ENCODE peak calls at places on chromosomes 7 and 10, in eight cellular contexts. One of them, this sample, is unnamed.

GRCh38 chr7:156176039-156176438 is 363.8 kb upstream of the SHH start:
- DNase-seq in A549: no peak
- DNase-seq in HepG2: no peak
- DNase-seq in IMR-90: no peak
- DNase-seq in SK-N-SH: no peak
- DNase-seq in K562: no peak
- DNase-seq in GM12878: no peak
- DNase-seq in H1: no peak
- DNase-seq in this sample: no peak

GRCh38 chr10:2935647-2936386 is 131.5 kb upstream of the PFKP start:
- DNase-seq in K562: no peak
- DNase-seq in HepG2: no peak
- DNase-seq in SK-N-SH: no peak
- DNase-seq in IMR-90: no peak
- DNase-seq in H1: no peak
- DNase-seq in A549: no peak
- DNase-seq in GM12878: no peak
- DNase-seq in this sample: no peak

GRCh38 chr7:35906191-35906908 is 105.5 kb downstream of the SEPTIN7 start:
- DNase-seq in H1: peak
- DNase-seq in SK-N-SH: peak
- DNase-seq in HepG2: peak
- DNase-seq in GM12878: peak
- DNase-seq in K562: peak
- DNase-seq in A549: peak
- DNase-seq in IMR-90: peak
- DNase-seq in this sample: peak

GRCh38 chr7:22563621-22564241 is 63.7 kb upstream of the STEAP1B start:
- DNase-seq in HepG2: no peak
- DNase-seq in SK-N-SH: no peak
- DNase-seq in K562: peak
- DNase-seq in GM12878: no peak
- DNase-seq in H1: no peak
- DNase-seq in A549: no peak
- DNase-seq in IMR-90: peak
- DNase-seq in this sample: no peak

GRCh38 chr7:5330288-5330687 is 47.5 kb downstream of the SLC29A4 start:
- DNase-seq in IMR-90: no peak
- DNase-seq in GM12878: no peak
- DNase-seq in SK-N-SH: no peak
- DNase-seq in H1: no peak
- DNase-seq in A549: no peak
- DNase-seq in K562: no peak
- DNase-seq in HepG2: no peak
- DNase-seq in this sample: no peak

GRCh38 chr10:88038268-88038667 is 174.8 kb downstream of the PTEN start:
- DNase-seq in SK-N-SH: no peak
- DNase-seq in HepG2: no peak
- DNase-seq in IMR-90: peak
- DNase-seq in A549: no peak
- DNase-seq in H1: no peak
- DNase-seq in K562: no peak
- DNase-seq in GM12878: no peak
- DNase-seq in this sample: no peak

GRCh38 chr7:20558963-20559716 is 56.3 kb upstream of the ABCB5 start:
- DNase-seq in K562: no peak
- DNase-seq in IMR-90: no peak
- DNase-seq in A549: no peak
- DNase-seq in GM12878: no peak
- DNase-seq in H1: no peak
- DNase-seq in HepG2: no peak
- DNase-seq in SK-N-SH: peak
- DNase-seq in this sample: no peak

GRCh38 chr10:34670101-34670500 is 145.0 kb downstream of the PARD3 start:
- DNase-seq in GM12878: no peak
- DNase-seq in K562: no peak
- DNase-seq in A549: no peak
- DNase-seq in H1: no peak
- DNase-seq in SK-N-SH: no peak
- DNase-seq in IMR-90: no peak
- DNase-seq in HepG2: no peak
- DNase-seq in this sample: no peak

GRCh38 chr7:87216701-87217508 is 2.6 kb downstream of the TMEM243 start:
- DNase-seq in IMR-90: no peak
- DNase-seq in H1: no peak
- DNase-seq in SK-N-SH: no peak
- DNase-seq in HepG2: no peak
- DNase-seq in K562: no peak
- DNase-seq in GM12878: peak
- DNase-seq in A549: no peak
- DNase-seq in this sample: no peak

GRCh38 chr7:84946549-84946948 is 240.3 kb downstream of the SEMA3D start:
- DNase-seq in H1: no peak
- DNase-seq in GM12878: no peak
- DNase-seq in HepG2: no peak
- DNase-seq in A549: no peak
- DNase-seq in K562: peak
- DNase-seq in SK-N-SH: no peak
- DNase-seq in IMR-90: no peak
- DNase-seq in this sample: no peak

GRCh38 chr7:108330237-108330636 is 126.0 kb downstream of the NRCAM start:
- DNase-seq in SK-N-SH: no peak
- DNase-seq in GM12878: no peak
- DNase-seq in IMR-90: no peak
- DNase-seq in H1: no peak
- DNase-seq in HepG2: no peak
- DNase-seq in A549: no peak
- DNase-seq in K562: no peak
- DNase-seq in this sample: no peak

GRCh38 chr10:28585076-28585475 is 52.2 kb downstream of the WAC start:
- DNase-seq in GM12878: no peak
- DNase-seq in K562: no peak
- DNase-seq in H1: no peak
- DNase-seq in HepG2: no peak
- DNase-seq in IMR-90: no peak
- DNase-seq in SK-N-SH: no peak
- DNase-seq in A549: no peak
- DNase-seq in this sample: no peak

GRCh38 chr7:84535584-84536255 is 341.1 kb upstream of the SEMA3A start:
- DNase-seq in H1: no peak
- DNase-seq in GM12878: no peak
- DNase-seq in HepG2: no peak
- DNase-seq in K562: no peak
- DNase-seq in SK-N-SH: peak
- DNase-seq in A549: no peak
- DNase-seq in IMR-90: no peak
- DNase-seq in this sample: no peak

GRCh38 chr10:80416401-80417098 is 8.2 kb downstream of the PRXL2A start:
- DNase-seq in K562: no peak
- DNase-seq in IMR-90: no peak
- DNase-seq in GM12878: no peak
- DNase-seq in H1: no peak
- DNase-seq in A549: no peak
- DNase-seq in SK-N-SH: no peak
- DNase-seq in HepG2: no peak
- DNase-seq in this sample: no peak

GRCh38 chr7:5248201-5248885 is 34.4 kb upstream of the SLC29A4 start:
- DNase-seq in IMR-90: peak
- DNase-seq in A549: no peak
- DNase-seq in GM12878: no peak
- DNase-seq in H1: no peak
- DNase-seq in SK-N-SH: no peak
- DNase-seq in HepG2: no peak
- DNase-seq in K562: peak
- DNase-seq in this sample: no peak

DNA sequence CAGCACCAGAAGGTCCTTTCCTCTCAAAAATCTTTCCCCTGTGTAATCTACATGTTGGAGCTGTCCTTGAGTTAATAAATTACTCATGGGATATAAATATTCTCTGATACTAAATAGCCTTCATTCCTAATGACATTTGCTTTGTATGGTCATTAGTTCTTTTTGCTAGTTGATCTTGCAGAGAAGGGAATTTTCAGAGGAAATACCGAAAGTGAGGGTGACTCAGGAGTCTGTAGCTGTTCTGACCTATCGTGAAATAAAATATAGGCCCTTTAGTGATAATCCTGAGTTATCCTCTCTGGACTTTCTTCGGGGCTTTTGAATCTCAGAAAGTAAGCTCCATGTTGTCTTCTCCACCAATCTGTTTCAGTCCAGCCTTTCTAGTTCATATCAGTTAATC is 19.4 kb upstream of the CLDN12 start:
- DNase-seq in K562: no peak
- DNase-seq in IMR-90: peak
- DNase-seq in GM12878: no peak
- DNase-seq in SK-N-SH: no peak
- DNase-seq in A549: no peak
- DNase-seq in HepG2: no peak
- DNase-seq in H1: no peak
- DNase-seq in this sample: no peak
- TF ChIP-seq RAD21 in K562: no peak
- TF ChIP-seq RAD21 in IMR-90: no peak
- TF ChIP-seq RAD21 in GM12878: no peak
- TF ChIP-seq RAD21 in SK-N-SH: no peak
- TF ChIP-seq RAD21 in A549: no peak
- TF ChIP-seq RAD21 in HepG2: no peak
- TF ChIP-seq RAD21 in H1: no peak
- TF ChIP-seq RAD21 in this sample: no peak

GRCh38 chr7:98754041-98754479 is 115.8 kb downstream of the TMEM130 start:
- DNase-seq in K562: no peak
- DNase-seq in A549: no peak
- DNase-seq in SK-N-SH: peak
- DNase-seq in GM12878: no peak
- DNase-seq in HepG2: no peak
- DNase-seq in H1: no peak
- DNase-seq in IMR-90: no peak
- DNase-seq in this sample: peak

GRCh38 chr7:98753176-98753575 is 116.6 kb downstream of the TMEM130 start:
- DNase-seq in HepG2: no peak
- DNase-seq in GM12878: no peak
- DNase-seq in IMR-90: no peak
- DNase-seq in SK-N-SH: no peak
- DNase-seq in K562: no peak
- DNase-seq in A549: no peak
- DNase-seq in H1: no peak
- DNase-seq in this sample: no peak

GRCh38 chr7:98745722-98746318 is 124.0 kb downstream of the TMEM130 start:
- DNase-seq in IMR-90: peak
- DNase-seq in K562: peak
- DNase-seq in HepG2: peak
- DNase-seq in GM12878: no peak
- DNase-seq in A549: peak
- DNase-seq in SK-N-SH: peak
- DNase-seq in H1: no peak
- DNase-seq in this sample: peak

GRCh38 chr7:98748090-98748489 is 121.7 kb downstream of the TMEM130 start:
- DNase-seq in A549: no peak
- DNase-seq in GM12878: no peak
- DNase-seq in K562: no peak
- DNase-seq in H1: no peak
- DNase-seq in SK-N-SH: no peak
- DNase-seq in HepG2: no peak
- DNase-seq in IMR-90: no peak
- DNase-seq in this sample: no peak
- TF ChIP-seq RAD21 in A549: no peak
- TF ChIP-seq RAD21 in GM12878: no peak
- TF ChIP-seq RAD21 in K562: no peak
- TF ChIP-seq RAD21 in H1: no peak
- TF ChIP-seq RAD21 in SK-N-SH: no peak
- TF ChIP-seq RAD21 in HepG2: no peak
- TF ChIP-seq RAD21 in IMR-90: no peak
- TF ChIP-seq RAD21 in this sample: no peak

DNA sequence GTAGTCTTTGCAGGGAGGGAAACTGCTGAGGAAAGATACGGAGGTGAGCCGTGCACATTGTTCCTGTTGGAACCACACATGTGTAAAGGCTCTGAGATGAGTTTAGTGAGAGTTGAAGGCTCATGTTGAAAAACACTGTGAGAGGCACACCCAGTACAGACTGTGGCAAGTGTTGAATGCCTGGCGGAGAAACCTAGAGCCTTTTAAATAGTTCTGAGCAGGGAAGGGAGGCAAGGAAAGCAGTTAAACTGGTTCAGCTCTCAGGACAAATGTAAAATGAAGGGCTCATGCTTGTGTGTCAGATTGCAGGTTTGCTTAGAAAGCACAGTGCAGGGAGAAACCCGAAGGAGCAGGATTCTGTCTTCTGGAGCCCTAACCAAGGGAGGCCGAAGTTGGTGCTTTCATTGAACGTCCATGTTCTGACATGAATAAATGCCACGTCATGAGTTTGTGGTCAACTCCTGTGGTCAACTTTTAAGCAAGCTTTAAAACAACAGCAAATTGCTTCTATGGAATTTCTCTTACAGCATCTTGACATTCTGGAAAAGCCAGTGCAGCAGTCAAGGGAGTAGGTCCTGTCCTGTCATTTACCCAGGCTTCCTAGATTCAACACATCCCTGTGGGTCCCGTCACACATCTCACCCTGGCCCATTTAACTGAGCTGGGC is 650.9 kb upstream of the GALNT17 start:
- DNase-seq in GM12878: no peak
- DNase-seq in HepG2: no peak
- DNase-seq in IMR-90: no peak
- DNase-seq in A549: no peak
- DNase-seq in H1: no peak
- DNase-seq in SK-N-SH: no peak
- DNase-seq in K562: no peak
- DNase-seq in this sample: no peak
- TF ChIP-seq RAD21 in GM12878: no peak
- TF ChIP-seq RAD21 in HepG2: no peak
- TF ChIP-seq RAD21 in IMR-90: no peak
- TF ChIP-seq RAD21 in A549: no peak
- TF ChIP-seq RAD21 in H1: no peak
- TF ChIP-seq RAD21 in SK-N-SH: no peak
- TF ChIP-seq RAD21 in K562: no peak
- TF ChIP-seq RAD21 in this sample: no peak

GRCh38 chr7:158117341-158118222 is 470.0 kb downstream of the PTPRN2 start:
- DNase-seq in K562: no peak
- DNase-seq in A549: no peak
- DNase-seq in SK-N-SH: no peak
- DNase-seq in IMR-90: no peak
- DNase-seq in HepG2: no peak
- DNase-seq in GM12878: no peak
- DNase-seq in H1: no peak
- DNase-seq in this sample: no peak
- TF ChIP-seq RAD21 in K562: no peak
- TF ChIP-seq RAD21 in A549: no peak
- TF ChIP-seq RAD21 in SK-N-SH: no peak
- TF ChIP-seq RAD21 in IMR-90: no peak
- TF ChIP-seq RAD21 in HepG2: no peak
- TF ChIP-seq RAD21 in GM12878: no peak
- TF ChIP-seq RAD21 in H1: no peak
- TF ChIP-seq RAD21 in this sample: no peak

GRCh38 chr7:138848056-138848975 is 50.3 kb upstream of the ATP6V0A4 start:
- DNase-seq in IMR-90: peak
- DNase-seq in SK-N-SH: no peak
- DNase-seq in K562: no peak
- DNase-seq in GM12878: no peak
- DNase-seq in H1: no peak
- DNase-seq in A549: no peak
- DNase-seq in HepG2: no peak
- DNase-seq in this sample: no peak
- TF ChIP-seq RAD21 in IMR-90: no peak
- TF ChIP-seq RAD21 in SK-N-SH: no peak
- TF ChIP-seq RAD21 in K562: no peak
- TF ChIP-seq RAD21 in GM12878: no peak
- TF ChIP-seq RAD21 in H1: no peak
- TF ChIP-seq RAD21 in A549: no peak
- TF ChIP-seq RAD21 in HepG2: no peak
- TF ChIP-seq RAD21 in this sample: no peak

This sample was measured in HCT116.